ENCODE peak calls at places on chromosomes 7 and 10, in four cellular contexts. B, W, Q and F are unnamed samples.

GRCh38 chr7:150732786-150733733 is 4.2 kb upstream of the GIMAP5 start:
- DNase-seq in B (no peak), Q (no peak), W (no peak), F (no peak)

GRCh38 chr10:6173203-6173602 is 29.5 kb upstream of the PFKFB3 start:
- DNase-seq in B (peak; percentile 67), Q (no peak), W (no peak), F (no peak)

GRCh38 chr7:99601656-99602310 is 3.7 kb downstream of the TMEM225B start:
- DNase-seq in Q (no peak), W (no peak), B (no peak), F (no peak)

GRCh38 chr10:6005856-6006390 is 28.6 kb upstream of the IL15RA start:
- DNase-seq in Q (no peak), B (no peak), W (no peak), F (no peak)

GRCh38 chr7:30841025-30841735 is 70.0 kb downstream of the MINDY4 start:
- DNase-seq in Q (no peak), B (no peak), W (no peak), F (no peak)

GRCh38 chr10:1151071-1152033 is 95.2 kb downstream of the WDR37 start:
- DNase-seq in Q (peak; percentile 15), B (no peak), W (no peak), F (peak; percentile 4)

GRCh38 chr7:7103343-7104313 is 78.7 kb upstream of the C1GALT1 start:
- DNase-seq in Q (peak; percentile 20), B (no peak), W (peak; percentile 66), F (peak; percentile 64)

GRCh38 chr10:103120977-103121735 is 71.9 kb downstream of the NT5C2 start:
- DNase-seq in B (no peak), Q (no peak), W (no peak), F (no peak)

GRCh38 chr7:99579956-99580777 is 17.9 kb upstream of the TMEM225B start:
- DNase-seq in Q (peak; percentile 46), B (peak; percentile 67), W (peak; percentile 45), F (peak; percentile 5)